ENCODE peak calls at places on chromosomes 3 and 15, in nine cellular contexts. One of them, this sample, is unnamed.

GRCh38 chr15:42199126-42199525 is 9.0 kb downstream of the VPS39 start:
- DNase-seq in IMR-90: no peak
- DNase-seq in Panc1: no peak
- DNase-seq in lower lobe of right lung: no peak
- DNase-seq in left ventricle myocardium inferior: no peak
- DNase-seq in CD8-positive, alpha-beta T cell: no peak
- DNase-seq in heart right ventricle: no peak
- DNase-seq in CD8-positive, alpha-beta memory T cell: no peak
- DNase-seq in ovary: no peak
- DNase-seq in this sample: no peak

GRCh38 chr3:59818033-59818936 is 768.5 kb upstream of the CFAP20DC start:
- DNase-seq in lower lobe of right lung: peak; percentile 76
- DNase-seq in CD8-positive, alpha-beta memory T cell: no peak
- DNase-seq in ovary: peak; percentile 58
- DNase-seq in CD8-positive, alpha-beta T cell: no peak
- DNase-seq in IMR-90: peak; percentile 97
- DNase-seq in left ventricle myocardium inferior: peak; percentile 87
- DNase-seq in heart right ventricle: peak; percentile 78
- DNase-seq in Panc1: peak; percentile 74
- DNase-seq in this sample: peak; percentile 81

GRCh38 chr3:157159037-157159761 is 748 bp downstream of the CCNL1 start:
- DNase-seq in Panc1: no peak
- DNase-seq in CD8-positive, alpha-beta memory T cell: peak; percentile 89
- DNase-seq in ovary: peak; percentile 52
- DNase-seq in CD8-positive, alpha-beta T cell: peak; percentile 87
- DNase-seq in IMR-90: peak; percentile 37
- DNase-seq in heart right ventricle: peak; percentile 62
- DNase-seq in lower lobe of right lung: peak; percentile 83
- DNase-seq in left ventricle myocardium inferior: peak; percentile 65
- DNase-seq in this sample: peak; percentile 81

GRCh38 chr3:10459954-10460754 is 45.2 kb downstream of the ATP2B2 start:
- DNase-seq in IMR-90: peak; percentile 84
- DNase-seq in left ventricle myocardium inferior: peak; percentile 50
- DNase-seq in CD8-positive, alpha-beta memory T cell: peak; percentile 56
- DNase-seq in lower lobe of right lung: no peak
- DNase-seq in Panc1: no peak
- DNase-seq in CD8-positive, alpha-beta T cell: peak; percentile 82
- DNase-seq in heart right ventricle: peak; percentile 66
- DNase-seq in ovary: no peak
- DNase-seq in this sample: no peak

GRCh38 chr3:96966181-96966929 is 152.0 kb downstream of the EPHA6 start:
- DNase-seq in heart right ventricle: no peak
- DNase-seq in ovary: no peak
- DNase-seq in CD8-positive, alpha-beta T cell: no peak
- DNase-seq in Panc1: no peak
- DNase-seq in left ventricle myocardium inferior: no peak
- DNase-seq in lower lobe of right lung: no peak
- DNase-seq in CD8-positive, alpha-beta memory T cell: no peak
- DNase-seq in IMR-90: no peak
- DNase-seq in this sample: no peak

GRCh38 chr3:15923640-15924405 is 126.0 kb upstream of the ANKRD28 start:
- DNase-seq in ovary: no peak
- DNase-seq in lower lobe of right lung: no peak
- DNase-seq in Panc1: no peak
- DNase-seq in heart right ventricle: no peak
- DNase-seq in left ventricle myocardium inferior: no peak
- DNase-seq in CD8-positive, alpha-beta memory T cell: peak; percentile 4
- DNase-seq in IMR-90: peak; percentile 7
- DNase-seq in CD8-positive, alpha-beta T cell: no peak
- DNase-seq in this sample: no peak

GRCh38 chr15:25860885-25861866 is 2.0 kb downstream of the ATP10A start:
- DNase-seq in IMR-90: no peak
- DNase-seq in lower lobe of right lung: no peak
- DNase-seq in Panc1: no peak
- DNase-seq in heart right ventricle: no peak
- DNase-seq in CD8-positive, alpha-beta memory T cell: peak; percentile 62
- DNase-seq in left ventricle myocardium inferior: no peak
- DNase-seq in CD8-positive, alpha-beta T cell: peak; percentile 42
- DNase-seq in ovary: no peak
- DNase-seq in this sample: no peak

GRCh38 chr3:124878561-124879394 is 8.4 kb downstream of the ITGB5 start:
- DNase-seq in lower lobe of right lung: no peak
- DNase-seq in Panc1: peak; percentile 99
- DNase-seq in ovary: peak; percentile 20
- DNase-seq in left ventricle myocardium inferior: no peak
- DNase-seq in CD8-positive, alpha-beta memory T cell: no peak
- DNase-seq in IMR-90: peak; percentile 95
- DNase-seq in CD8-positive, alpha-beta T cell: no peak
- DNase-seq in heart right ventricle: peak; percentile 31
- DNase-seq in this sample: no peak

GRCh38 chr3:105304487-105304886 is 62.2 kb upstream of the ALCAM start:
- DNase-seq in Panc1: no peak
- DNase-seq in left ventricle myocardium inferior: no peak
- DNase-seq in IMR-90: peak; percentile 72
- DNase-seq in CD8-positive, alpha-beta T cell: no peak
- DNase-seq in heart right ventricle: no peak
- DNase-seq in lower lobe of right lung: no peak
- DNase-seq in ovary: no peak
- DNase-seq in CD8-positive, alpha-beta memory T cell: no peak
- DNase-seq in this sample: no peak

GRCh38 chr3:127036209-127037020 is 53.5 kb downstream of the PLXNA1 start:
- DNase-seq in Panc1: no peak
- DNase-seq in lower lobe of right lung: peak; percentile 55
- DNase-seq in CD8-positive, alpha-beta T cell: no peak
- DNase-seq in heart right ventricle: no peak
- DNase-seq in CD8-positive, alpha-beta memory T cell: no peak
- DNase-seq in left ventricle myocardium inferior: peak; percentile 14
- DNase-seq in ovary: no peak
- DNase-seq in IMR-90: no peak
- DNase-seq in this sample: no peak

GRCh38 chr3:38610934-38611333 is 38.6 kb downstream of the SCN5A start:
- DNase-seq in lower lobe of right lung: peak; percentile 32
- DNase-seq in CD8-positive, alpha-beta memory T cell: no peak
- DNase-seq in Panc1: no peak
- DNase-seq in left ventricle myocardium inferior: no peak
- DNase-seq in CD8-positive, alpha-beta T cell: no peak
- DNase-seq in ovary: no peak
- DNase-seq in IMR-90: no peak
- DNase-seq in heart right ventricle: no peak
- DNase-seq in this sample: no peak

GRCh38 chr3:38614091-38614490 is 35.4 kb downstream of the SCN5A start:
- DNase-seq in left ventricle myocardium inferior: no peak
- DNase-seq in ovary: no peak
- DNase-seq in Panc1: no peak
- DNase-seq in CD8-positive, alpha-beta T cell: no peak
- DNase-seq in heart right ventricle: no peak
- DNase-seq in CD8-positive, alpha-beta memory T cell: no peak
- DNase-seq in lower lobe of right lung: peak; percentile 6
- DNase-seq in IMR-90: no peak
- DNase-seq in this sample: peak; percentile 46

GRCh38 chr3:38613426-38613825 is 36.1 kb downstream of the SCN5A start:
- DNase-seq in IMR-90: no peak
- DNase-seq in ovary: no peak
- DNase-seq in Panc1: no peak
- DNase-seq in CD8-positive, alpha-beta T cell: no peak
- DNase-seq in lower lobe of right lung: peak; percentile 4
- DNase-seq in CD8-positive, alpha-beta memory T cell: no peak
- DNase-seq in left ventricle myocardium inferior: no peak
- DNase-seq in heart right ventricle: no peak
- DNase-seq in this sample: no peak

GRCh38 chr3:38610436-38610835 is 39.1 kb downstream of the SCN5A start:
- DNase-seq in left ventricle myocardium inferior: no peak
- DNase-seq in CD8-positive, alpha-beta T cell: no peak
- DNase-seq in ovary: no peak
- DNase-seq in Panc1: no peak
- DNase-seq in CD8-positive, alpha-beta memory T cell: no peak
- DNase-seq in heart right ventricle: no peak
- DNase-seq in lower lobe of right lung: peak; percentile 13
- DNase-seq in IMR-90: no peak
- DNase-seq in this sample: no peak

GRCh38 chr3:38611866-38612265 is 37.6 kb downstream of the SCN5A start:
- DNase-seq in IMR-90: no peak
- DNase-seq in ovary: no peak
- DNase-seq in heart right ventricle: no peak
- DNase-seq in CD8-positive, alpha-beta memory T cell: no peak
- DNase-seq in CD8-positive, alpha-beta T cell: no peak
- DNase-seq in left ventricle myocardium inferior: no peak
- DNase-seq in lower lobe of right lung: peak; percentile 14
- DNase-seq in Panc1: no peak
- DNase-seq in this sample: peak; percentile 12
- H3K27ac ChIP-seq in IMR-90: no peak overlapping the region
- H3K27ac ChIP-seq in ovary: no peak overlapping the region
- H3K27ac ChIP-seq in heart right ventricle: no peak overlapping the region
- H3K27ac ChIP-seq in CD8-positive, alpha-beta memory T cell: no peak overlapping the region
- H3K27ac ChIP-seq in CD8-positive, alpha-beta T cell: no peak overlapping the region
- H3K27ac ChIP-seq in left ventricle myocardium inferior: peak overlapping the region; percentile 12
- H3K27ac ChIP-seq in lower lobe of right lung: no peak overlapping the region
- H3K27ac ChIP-seq in Panc1: no peak overlapping the region
- H3K27ac ChIP-seq in this sample: no peak overlapping the region

DNA sequence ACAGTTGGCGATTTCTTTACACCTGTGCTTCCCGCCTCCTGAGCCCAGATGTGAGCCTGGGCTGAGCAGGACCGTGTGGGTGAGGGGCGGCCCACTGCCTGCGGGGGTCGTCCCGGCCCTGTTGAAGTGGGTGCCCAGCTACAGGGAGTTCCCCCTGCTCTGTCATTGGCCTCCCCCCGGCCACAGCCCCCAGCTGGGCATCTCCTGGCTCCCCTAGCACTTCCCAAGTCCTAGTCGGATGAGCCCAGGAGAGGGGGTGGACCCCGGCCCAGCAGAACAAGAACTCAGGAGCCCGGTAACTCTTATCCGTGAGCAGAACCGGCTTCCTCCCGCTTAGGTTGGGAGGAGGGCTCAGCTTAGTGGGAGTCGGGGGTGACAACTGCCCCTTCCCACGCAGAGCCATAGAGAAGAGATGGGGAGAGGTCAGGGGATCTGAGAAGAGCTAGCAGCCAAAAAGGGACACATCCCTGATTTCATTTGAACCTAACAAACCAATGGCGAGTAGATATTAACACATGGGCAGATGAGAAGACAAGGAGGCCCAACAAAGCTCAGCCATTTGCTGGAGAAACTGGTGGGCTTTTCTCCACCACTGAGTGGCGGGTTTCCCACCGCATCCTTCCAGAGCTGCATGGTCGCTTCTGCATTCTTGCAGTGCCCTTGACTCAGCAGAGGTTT is 878 bp downstream of the PAQR5 start:
- DNase-seq in IMR-90: no peak
- DNase-seq in CD8-positive, alpha-beta T cell: no peak
- DNase-seq in heart right ventricle: no peak
- DNase-seq in CD8-positive, alpha-beta memory T cell: no peak
- DNase-seq in Panc1: no peak
- DNase-seq in lower lobe of right lung: no peak
- DNase-seq in ovary: no peak
- DNase-seq in left ventricle myocardium inferior: no peak
- DNase-seq in this sample: no peak
- H3K27ac ChIP-seq in IMR-90: no peak overlapping the region
- H3K27ac ChIP-seq in CD8-positive, alpha-beta T cell: no peak overlapping the region
- H3K27ac ChIP-seq in heart right ventricle: no peak overlapping the region
- H3K27ac ChIP-seq in CD8-positive, alpha-beta memory T cell: no peak overlapping the region
- H3K27ac ChIP-seq in Panc1: no peak overlapping the region
- H3K27ac ChIP-seq in lower lobe of right lung: no peak overlapping the region
- H3K27ac ChIP-seq in ovary: no peak overlapping the region
- H3K27ac ChIP-seq in left ventricle myocardium inferior: no peak overlapping the region
- H3K27ac ChIP-seq in this sample: no peak overlapping the region

GRCh38 chr15:69888406-69888805 is 209.3 kb downstream of the TLE3 start:
- DNase-seq in lower lobe of right lung: no peak
- DNase-seq in ovary: no peak
- DNase-seq in heart right ventricle: no peak
- DNase-seq in left ventricle myocardium inferior: no peak
- DNase-seq in CD8-positive, alpha-beta T cell: no peak
- DNase-seq in CD8-positive, alpha-beta memory T cell: no peak
- DNase-seq in IMR-90: no peak
- DNase-seq in Panc1: no peak
- DNase-seq in this sample: no peak

GRCh38 chr15:69887018-69887417 is 210.7 kb downstream of the TLE3 start:
- DNase-seq in lower lobe of right lung: no peak
- DNase-seq in IMR-90: no peak
- DNase-seq in ovary: no peak
- DNase-seq in CD8-positive, alpha-beta memory T cell: no peak
- DNase-seq in heart right ventricle: no peak
- DNase-seq in CD8-positive, alpha-beta T cell: no peak
- DNase-seq in Panc1: no peak
- DNase-seq in left ventricle myocardium inferior: no peak
- DNase-seq in this sample: no peak

GRCh38 chr15:69887553-69887952 is 210.2 kb downstream of the TLE3 start:
- DNase-seq in CD8-positive, alpha-beta memory T cell: no peak
- DNase-seq in lower lobe of right lung: no peak
- DNase-seq in IMR-90: no peak
- DNase-seq in heart right ventricle: no peak
- DNase-seq in ovary: no peak
- DNase-seq in left ventricle myocardium inferior: no peak
- DNase-seq in CD8-positive, alpha-beta T cell: no peak
- DNase-seq in Panc1: no peak
- DNase-seq in this sample: no peak

GRCh38 chr15:69883306-69883705 is 214.4 kb downstream of the TLE3 start:
- DNase-seq in ovary: no peak
- DNase-seq in lower lobe of right lung: no peak
- DNase-seq in heart right ventricle: no peak
- DNase-seq in IMR-90: no peak
- DNase-seq in CD8-positive, alpha-beta T cell: no peak
- DNase-seq in left ventricle myocardium inferior: no peak
- DNase-seq in Panc1: no peak
- DNase-seq in CD8-positive, alpha-beta memory T cell: no peak
- DNase-seq in this sample: no peak

GRCh38 chr15:69885182-69886041 is 212.3 kb downstream of the TLE3 start:
- DNase-seq in Panc1: no peak
- DNase-seq in CD8-positive, alpha-beta memory T cell: no peak
- DNase-seq in ovary: no peak
- DNase-seq in lower lobe of right lung: no peak
- DNase-seq in left ventricle myocardium inferior: no peak
- DNase-seq in CD8-positive, alpha-beta T cell: no peak
- DNase-seq in heart right ventricle: no peak
- DNase-seq in IMR-90: no peak
- DNase-seq in this sample: no peak
- H3K27ac ChIP-seq in Panc1: no peak overlapping the region
- H3K27ac ChIP-seq in CD8-positive, alpha-beta memory T cell: no peak overlapping the region
- H3K27ac ChIP-seq in ovary: no peak overlapping the region
- H3K27ac ChIP-seq in lower lobe of right lung: no peak overlapping the region
- H3K27ac ChIP-seq in left ventricle myocardium inferior: no peak overlapping the region
- H3K27ac ChIP-seq in CD8-positive, alpha-beta T cell: no peak overlapping the region
- H3K27ac ChIP-seq in heart right ventricle: no peak overlapping the region
- H3K27ac ChIP-seq in IMR-90: no peak overlapping the region
- H3K27ac ChIP-seq in this sample: no peak overlapping the region

DNA sequence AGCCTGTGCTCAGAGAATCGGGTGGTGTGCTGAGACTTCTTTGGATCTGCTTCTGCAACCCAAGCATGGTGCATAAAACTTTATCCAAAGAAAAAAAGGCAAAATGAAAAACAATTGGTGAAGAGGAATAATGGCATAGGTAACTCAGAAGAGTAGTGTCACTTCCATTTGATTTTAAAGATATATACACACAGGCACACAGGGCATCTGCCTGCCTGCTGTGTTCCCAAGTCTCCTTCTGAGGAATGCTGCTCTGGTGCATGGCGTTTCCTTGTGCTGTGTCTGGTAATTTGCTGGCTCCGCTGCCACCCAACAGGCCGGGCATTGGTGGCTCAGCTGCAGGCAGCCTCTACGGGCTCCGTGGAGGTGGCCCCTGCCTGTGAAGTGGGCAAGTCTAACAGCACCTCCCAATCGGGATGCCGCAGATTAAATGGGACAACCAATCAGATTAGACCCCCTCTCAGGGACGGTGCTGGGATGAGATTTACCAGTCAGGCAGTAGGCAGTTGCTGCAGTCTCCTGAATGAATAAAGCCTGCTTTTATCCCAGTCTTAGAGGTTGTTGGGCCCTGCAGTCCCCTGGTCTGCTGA is 253.6 kb upstream of the RASGRP1 start:
- DNase-seq in heart right ventricle: no peak
- DNase-seq in ovary: no peak
- DNase-seq in lower lobe of right lung: no peak
- DNase-seq in CD8-positive, alpha-beta T cell: no peak
- DNase-seq in CD8-positive, alpha-beta memory T cell: no peak
- DNase-seq in Panc1: no peak
- DNase-seq in left ventricle myocardium inferior: no peak
- DNase-seq in IMR-90: no peak
- DNase-seq in this sample: no peak
- H3K27ac ChIP-seq in heart right ventricle: no peak overlapping the region
- H3K27ac ChIP-seq in ovary: no peak overlapping the region
- H3K27ac ChIP-seq in lower lobe of right lung: no peak overlapping the region
- H3K27ac ChIP-seq in CD8-positive, alpha-beta T cell: no peak overlapping the region
- H3K27ac ChIP-seq in CD8-positive, alpha-beta memory T cell: no peak overlapping the region
- H3K27ac ChIP-seq in Panc1: peak overlapping the region; percentile 34
- H3K27ac ChIP-seq in left ventricle myocardium inferior: no peak overlapping the region
- H3K27ac ChIP-seq in IMR-90: peak overlapping the region; percentile 2
- H3K27ac ChIP-seq in this sample: no peak overlapping the region

This sample was measured in ascending aorta.